ENCODE peak calls at places on chromosome 11, in five cellular contexts. L is KBM-7; B is activated CD4-positive, alpha-beta T cell treated with anti-CD3 and anti-CD28 coated beads, Interleukin-2, amount 10 ng/mL, durations not matched to agents 7 days and 5 days; P is activated T-cell treated with anti-CD3 and anti-CD28 coated beads, Interleukin-2, amount 50 U/mL, for 1 hour; I is EL. S is an unnamed sample.
A peak's percentile ranks its signal among the peaks of the same experiment; 100 is the strongest.

GRCh38 chr11:32891657-32892354 is 805 bp upstream of the QSER1 start:
- DNase-seq in I (peak; percentile 23), P (no peak), L (no peak), B (no peak), S (no peak)

GRCh38 chr11:64723907-64724862 is 1.2 kb upstream of the NRXN2 start:
- DNase-seq in L (no peak), B (no peak), I (no peak), P (peak; percentile 18), S (no peak)

GRCh38 chr11:122115520-122116343 is at the start of gene BLID:
- DNase-seq in B (no peak), L (no peak), P (no peak), I (peak; percentile 31), S (no peak)

GRCh38 chr11:122100222-122101080 is 15.6 kb downstream of the BLID start:
- DNase-seq in I (peak; percentile 85), L (no peak), P (no peak), B (no peak), S (peak; percentile 90)

GRCh38 chr11:111205622-111206385 is 39.7 kb upstream of the POU2AF2 start:
- DNase-seq in I (peak; percentile 42), B (no peak), L (no peak), P (no peak), S (peak; percentile 31)

GRCh38 chr11:69241075-69241740 is 52.7 kb upstream of the MYEOV start:
- DNase-seq in L (no peak), P (no peak), I (no peak), B (no peak), S (no peak)

GRCh38 chr11:124012697-124013096 is at the start of gene OR10G4:
- DNase-seq in L (no peak), I (no peak), P (no peak), B (no peak), S (no peak)

GRCh38 chr11:27429740-27430451 is 42.7 kb downstream of the LGR4 start:
- DNase-seq in B (no peak), L (peak; percentile 17), P (no peak), I (peak; percentile 13), S (peak; percentile 33)

GRCh38 chr11:115817844-115818565 is 313.8 kb upstream of the CADM1 start:
- DNase-seq in I (no peak), L (no peak), B (no peak), P (no peak), S (no peak)

GRCh38 chr11:119366690-119367620 is 14.5 kb downstream of the USP2 start:
- DNase-seq in B (no peak), P (no peak), I (no peak), L (no peak), S (no peak)

GRCh38 chr11:126469308-126469707 is 113.8 kb downstream of the ST3GAL4 start:
- DNase-seq in I (no peak), P (no peak), L (no peak), B (no peak), S (no peak)

GRCh38 chr11:12137005-12137690 is 26.8 kb downstream of the MICAL2 start:
- DNase-seq in B (no peak), I (no peak), P (no peak), L (no peak), S (no peak)

GRCh38 chr11:83007909-83008580 is 63.7 kb downstream of the RAB30 start:
- DNase-seq in I (peak; percentile 46), B (no peak), L (peak; percentile 58), P (no peak), S (no peak)